ENCODE peak calls at places on chromosomes 6 and 20, in nine cellular contexts. V is ACHN; Y is right cardiac atrium; Q is C1 segment of cervical spinal cord; N is activated naive CD4-positive, alpha-beta T cell; T is naive B cell; R is effector CD4-positive, alpha-beta T cell; H is left ventricle myocardium superior; U is neural crest cell. Z is an unnamed sample.
A peak's percentile ranks its signal among the peaks of the same experiment; 100 is the strongest.

GRCh38 chr6:13302751-13303667 is 25.3 kb downstream of the TBC1D7 start:
- DNase-seq in R (no peak), H (peak; percentile 42), N (no peak), U (no peak), V (peak; percentile 68), T (peak; percentile 48), Q (peak; percentile 74), Y (peak; percentile 56), Z (peak; percentile 62)

GRCh38 chr6:52207066-52207465 is 20.9 kb downstream of the IL17A start:
- DNase-seq in T (no peak), H (no peak), U (no peak), N (no peak), V (no peak), R (no peak), Q (no peak), Y (no peak), Z (no peak)

GRCh38 chr20:46974669-46975434 is 80.2 kb downstream of the EYA2 start:
- DNase-seq in H (no peak), Q (no peak), Y (no peak), T (no peak), N (no peak), V (no peak), R (no peak), U (no peak), Z (no peak)

GRCh38 chr6:141326426-141326825 is 806.3 kb upstream of the GJE1 start:
- DNase-seq in Y (peak; percentile 10), N (no peak), H (no peak), V (peak; percentile 94), U (no peak), T (no peak), Q (no peak), R (peak; percentile 32), Z (no peak)

GRCh38 chr20:41202426-41202825 is 65.1 kb downstream of the PLCG1 start:
- DNase-seq in T (no peak), N (no peak), Q (no peak), U (no peak), R (no peak), H (no peak), V (no peak), Y (no peak), Z (no peak)

GRCh38 chr6:26743941-26744699 is 84.6 kb upstream of the ZNF322 start:
- DNase-seq in V (no peak), T (no peak), Y (no peak), Q (no peak), U (no peak), H (no peak), R (no peak), N (no peak), Z (no peak)

GRCh38 chr6:116373940-116374339 is 3.2 kb downstream of the DSE start:
- DNase-seq in R (no peak), T (no peak), V (no peak), U (no peak), Y (no peak), N (no peak), Q (no peak), H (no peak), Z (no peak)

GRCh38 chr20:3045042-3045815 is 623 bp upstream of the MRPS26 start:
- DNase-seq in U (no peak), Q (peak; percentile 84), T (no peak), Y (peak; percentile 87), R (no peak), V (no peak), H (no peak), N (no peak), Z (peak; percentile 27)

GRCh38 chr6:11808054-11808453 is 29.5 kb upstream of the ADTRP start:
- DNase-seq in Q (no peak), U (no peak), R (no peak), T (no peak), V (no peak), Y (no peak), H (no peak), N (no peak), Z (no peak)

GRCh38 chr6:30832864-30833263 is 51.5 kb upstream of the DDR1 start:
- DNase-seq in T (no peak), Q (no peak), N (no peak), R (no peak), U (no peak), Y (no peak), H (no peak), V (no peak), Z (no peak)

GRCh38 chr6:125747589-125748533 is 1.6 kb upstream of the HEY2 start:
- DNase-seq in U (peak; percentile 46), R (peak; percentile 12), N (no peak), T (peak; percentile 62), Q (peak; percentile 64), H (peak; percentile 70), V (no peak), Y (peak; percentile 47), Z (peak; percentile 55)

GRCh38 chr20:35621560-35621946 is 5.9 kb downstream of the SPAG4 start:
- DNase-seq in N (no peak), R (no peak), U (no peak), Y (no peak), T (no peak), Q (no peak), H (no peak), V (no peak), Z (no peak)

GRCh38 chr6:138088307-138088744 is 18.9 kb downstream of the PERP start:
- DNase-seq in V (peak; percentile 15), N (no peak), T (no peak), R (no peak), U (no peak), H (no peak), Q (no peak), Y (no peak), Z (no peak)

GRCh38 chr6:158086706-158087518 is 81.2 kb downstream of the SERAC1 start:
- DNase-seq in R (no peak), T (no peak), V (no peak), N (no peak), Y (peak; percentile 65), H (peak; percentile 58), Q (no peak), U (no peak), Z (no peak)

GRCh38 chr6:422423-423061 is 31.0 kb downstream of the IRF4 start:
- DNase-seq in N (no peak), T (no peak), R (no peak), Y (no peak), H (no peak), Q (no peak), U (no peak), V (peak; percentile 94), Z (no peak)

GRCh38 chr6:164039954-164040375 is 625.4 kb downstream of the QKI start:
- DNase-seq in R (peak; percentile 35), U (no peak), V (no peak), Y (peak; percentile 50), Q (no peak), H (peak; percentile 76), T (peak; percentile 44), N (peak; percentile 5), Z (peak; percentile 59)

GRCh38 chr6:160102956-160103824 is 18.4 kb upstream of the SLC22A1 start:
- DNase-seq in V (peak; percentile 18), Y (no peak), U (peak; percentile 8), T (peak; percentile 20), H (no peak), R (no peak), N (no peak), Q (no peak), Z (no peak)

GRCh38 chr6:155352130-155352420 is 37.8 kb upstream of the TFB1M start:
- DNase-seq in N (no peak), Q (no peak), V (no peak), H (no peak), T (no peak), R (no peak), Y (no peak), U (no peak), Z (no peak)